ENCODE peak calls at places on chromosomes 13 and 19, in ten cellular contexts. Y is COLO829; A is right atrium auricular region; B is C1 segment of cervical spinal cord; L is activated T-cell treated with anti-CD3 and anti-CD28 coated beads, Interleukin-2, amount 50 U/mL, for 24 hours; D is stimulated activated CD4-positive, alpha-beta T cell treated with anti-CD3 and anti-CD28 coated beads, Interleukin-4, amount 100 ng/mL, for 48 hours; F is central memory CD4-positive, alpha-beta T cell; I is activated T-helper 1 cell treated with anti-CD3 and anti-CD28 coated beads, Interleukin-12 subunit alpha, Interleukin-12 subunit beta, Interleukin-2, Interleukin-4 antibody, amounts not matched to agents 30 ng/mL and 10 ng/mL and 1 ng/mL, durations not matched to agents 14 hours and 24 hours and 36 hours; J is memory B cell; E is NCI-H2081. K is an unnamed sample.

GRCh38 chr13:24680258-24680920 is at the start of gene ATP12A:
- DNase-seq in Y (no peak), A (no peak), B (no peak), L (peak), D (no peak), F (peak), I (peak), J (peak), E (no peak), K (no peak)

GRCh38 chr13:112457485-112457884 is 81.3 kb downstream of the SPACA7 start:
- DNase-seq in Y (no peak), A (peak), B (no peak), L (peak), D (no peak), F (no peak), I (no peak), J (no peak), E (no peak), K (peak)

GRCh38 chr19:11856568-11857264 is 8.2 kb downstream of the ZNF439 start:
- DNase-seq in Y (no peak), A (no peak), B (no peak), L (no peak), D (no peak), F (no peak), I (no peak), J (no peak), E (no peak), K (no peak)

GRCh38 chr19:18790566-18791314 is at the start of gene COMP:
- DNase-seq in Y (no peak), A (no peak), B (no peak), L (no peak), D (no peak), F (no peak), I (no peak), J (no peak), E (no peak), K (no peak)

GRCh38 chr13:72246396-72246795 is 379.4 kb upstream of the DACH1 start:
- DNase-seq in Y (no peak), A (no peak), B (no peak), L (no peak), D (no peak), F (no peak), I (no peak), J (no peak), E (no peak), K (no peak)

GRCh38 chr19:7612282-7613274 is 16.8 kb downstream of the XAB2 start:
- DNase-seq in Y (no peak), A (no peak), B (no peak), L (no peak), D (no peak), F (no peak), I (no peak), J (no peak), E (no peak), K (no peak)

GRCh38 chr13:89627991-89628390 is 1719.5 kb upstream of the MIR17HG start:
- DNase-seq in Y (no peak), A (no peak), B (no peak), L (no peak), D (no peak), F (no peak), I (no peak), J (no peak), E (no peak), K (no peak)

GRCh38 chr13:76189882-76190519 is 553.9 kb downstream of the LMO7 start:
- DNase-seq in Y (no peak), A (no peak), B (no peak), L (no peak), D (no peak), F (no peak), I (no peak), J (no peak), E (no peak), K (no peak)

GRCh38 chr19:31418692-31419430 is 69.6 kb upstream of the TSHZ3 start:
- DNase-seq in Y (no peak), A (no peak), B (no peak), L (no peak), D (no peak), F (no peak), I (no peak), J (no peak), E (no peak), K (no peak)

K was measured in DMS153.